ENCODE peak calls at places on chromosomes 4 and X, in nine cellular contexts. C is occipital lobe; Q is activated CD4-positive, CD25-positive, alpha-beta regulatory T cell; H is NAMALWA; G is NCI-H1105; B is T-cell; S is sciatic nerve; N is fibroblast of gingiva; V is NCI-H69. A is an unnamed sample.

GRCh38 chr4:182277402-182277801 is 34.2 kb downstream of the TENM3 start:
- DNase-seq in V (no peak), H (no peak), C (no peak), S (no peak), Q (no peak), G (no peak), N (peak; percentile 5), B (no peak), A (no peak)

GRCh38 chrX:48890934-48891401 is 6.6 kb downstream of the TIMM17B start:
- DNase-seq in S (no peak), Q (no peak), V (peak; percentile 49), C (peak; percentile 31), N (no peak), B (no peak), G (peak; percentile 1), H (no peak), A (no peak)

GRCh38 chrX:55796496-55796895 is 78.9 kb downstream of the RRAGB start:
- DNase-seq in C (no peak), H (no peak), V (no peak), S (no peak), G (no peak), N (no peak), Q (no peak), B (no peak), A (no peak)

GRCh38 chr4:149344436-149344835 is 471.2 kb downstream of the IQCM start:
- DNase-seq in H (no peak), G (no peak), B (no peak), V (no peak), Q (no peak), N (peak; percentile 49), S (no peak), C (no peak), A (no peak)

GRCh38 chr4:145847764-145848163 is 90.9 kb downstream of the ZNF827 start:
- DNase-seq in S (no peak), Q (no peak), V (no peak), B (no peak), G (no peak), N (no peak), H (no peak), C (no peak), A (no peak)

GRCh38 chr4:1469596-1470392 is 63.6 kb upstream of the NKX1-1 start:
- DNase-seq in H (peak; percentile 9), N (no peak), G (no peak), V (no peak), B (no peak), C (no peak), Q (no peak), S (peak; percentile 33), A (no peak)

GRCh38 chr4:56804551-56804950 is 16.9 kb downstream of the SPINK2 start:
- DNase-seq in B (no peak), N (no peak), Q (no peak), S (no peak), H (no peak), C (no peak), G (no peak), V (no peak), A (no peak)

GRCh38 chr4:101294591-101294990 is 52.7 kb downstream of the PPP3CA start:
- DNase-seq in V (no peak), C (no peak), Q (no peak), N (no peak), S (no peak), B (no peak), G (no peak), H (no peak), A (no peak)

GRCh38 chr4:148071009-148071408 is 339.1 kb downstream of the ARHGAP10 start:
- DNase-seq in Q (no peak), G (no peak), H (no peak), B (no peak), C (no peak), N (no peak), S (no peak), V (no peak), A (no peak)

GRCh38 chr4:37132351-37132989 is 112.1 kb upstream of the NWD2 start:
- DNase-seq in C (no peak), H (peak; percentile 8), V (no peak), N (no peak), Q (no peak), S (no peak), B (no peak), G (no peak), A (peak; percentile 7)

GRCh38 chr4:2332201-2332975 is 70.5 kb upstream of the MXD4 start:
- DNase-seq in S (no peak), N (no peak), H (no peak), Q (no peak), C (no peak), B (no peak), V (no peak), G (no peak), A (no peak)

GRCh38 chrX:55524487-55524886 is 34.8 kb upstream of the USP51 start:
- DNase-seq in Q (no peak), S (no peak), C (no peak), B (no peak), H (no peak), V (no peak), N (no peak), G (no peak), A (no peak)

GRCh38 chr4:154529737-154530136 is 20.5 kb downstream of the PLRG1 start:
- DNase-seq in Q (no peak), H (no peak), N (no peak), G (no peak), V (no peak), B (no peak), C (no peak), S (no peak), A (no peak)

GRCh38 chr4:36394352-36394903 is 113.0 kb downstream of the DTHD1 start:
- DNase-seq in C (no peak), B (peak; percentile 79), V (no peak), G (no peak), N (no peak), H (no peak), Q (peak; percentile 2), S (no peak), A (no peak)

GRCh38 chrX:131441033-131441432 is 102.8 kb upstream of the OR13H1 start:
- DNase-seq in Q (no peak), V (no peak), H (no peak), C (no peak), G (no peak), B (no peak), S (no peak), N (no peak), A (no peak)

GRCh38 chrX:17805120-17805519 is 56.0 kb downstream of the RAI2 start:
- DNase-seq in N (no peak), H (no peak), G (no peak), C (no peak), Q (no peak), V (peak; percentile 3), B (no peak), S (no peak), A (peak; percentile 53)

GRCh38 chrX:480861-481417 is 94.2 kb upstream of the PPP2R3B start:
- DNase-seq in G (no peak), H (no peak), Q (no peak), B (no peak), C (no peak), S (no peak), N (no peak), V (no peak), A (no peak)

GRCh38 chrX:53082773-53083616 is 828 bp downstream of the TSPYL2 start:
- DNase-seq in H (no peak), C (no peak), Q (no peak), N (no peak), V (peak; percentile 27), B (no peak), S (no peak), G (no peak), A (no peak)

GRCh38 chr4:3073158-3074077 is 920 bp downstream of the HTT-AS start:
- DNase-seq in Q (no peak), S (no peak), C (no peak), B (no peak), V (no peak), H (peak; percentile 76), N (no peak), G (no peak), A (no peak)

GRCh38 chr4:149108626-149109025 is 666.4 kb upstream of the NR3C2 start:
- DNase-seq in Q (no peak), S (no peak), B (no peak), V (no peak), G (no peak), H (no peak), N (no peak), C (no peak), A (no peak)

GRCh38 chr4:142091085-142091513 is 454.7 kb downstream of the IL15 start:
- DNase-seq in G (no peak), Q (no peak), S (no peak), H (no peak), C (no peak), V (no peak), B (no peak), N (peak; percentile 99), A (no peak)

GRCh38 chr4:26384380-26385057 is 63.7 kb downstream of the RBPJ start:
- DNase-seq in N (no peak), H (no peak), V (peak; percentile 17), S (no peak), C (no peak), B (no peak), G (no peak), Q (no peak), A (no peak)

GRCh38 chrX:27966955-27967354 is 14.3 kb downstream of the DCAF8L1 start:
- DNase-seq in S (no peak), C (no peak), Q (no peak), V (no peak), N (peak; percentile 67), B (no peak), G (no peak), H (no peak), A (no peak)

GRCh38 chr4:3877236-3877635 is 111.1 kb downstream of the ADRA2C start:
- DNase-seq in C (no peak), V (no peak), G (no peak), S (no peak), N (no peak), H (no peak), B (no peak), Q (no peak), A (no peak)

GRCh38 chr4:3026531-3026930 is 47.8 kb downstream of the HTT-AS start:
- DNase-seq in S (no peak), G (no peak), V (no peak), B (no peak), C (no peak), H (no peak), N (no peak), Q (no peak), A (no peak)

GRCh38 chr4:102815981-102816380 is 11.4 kb downstream of the UBE2D3 start:
- DNase-seq in N (peak; percentile 71), Q (no peak), C (no peak), S (no peak), G (no peak), H (no peak), B (no peak), V (no peak), A (no peak)

GRCh38 chrX:109934935-109935334 is 68.0 kb upstream of the TMEM164 start:
- DNase-seq in Q (no peak), S (no peak), B (no peak), V (no peak), C (no peak), N (peak; percentile 74), H (no peak), G (no peak), A (no peak)

GRCh38 chr4:88353324-88353723 is 25.3 kb upstream of the HERC6 start:
- DNase-seq in G (no peak), S (no peak), C (no peak), H (peak; percentile 8), Q (no peak), B (no peak), N (no peak), V (no peak), A (no peak)